ENCODE peak calls at places on chromosomes 3 and 15, in eight cellular contexts. F is AG04450; K is mammary epithelial cell; Y is Panc1; S is CD8-positive, alpha-beta T cell; R is psoas muscle; J is left ventricle myocardium inferior; I is ovary. V is an unnamed sample.

GRCh38 chr3:179673522-179673921 is 20.7 kb downstream of the USP13 start:
- DNase-seq in F (no peak), K (no peak), Y (no peak), S (no peak), R (no peak), J (no peak), I (no peak), V (no peak)

GRCh38 chr3:14505803-14506500 is 34.2 kb downstream of the GRIP2 start:
- DNase-seq in F (no peak), K (no peak), Y (no peak), S (no peak), R (no peak), J (no peak), I (peak; percentile 29), V (no peak)

GRCh38 chr3:50295553-50296166 is 3.4 kb upstream of the IFRD2 start:
- DNase-seq in F (no peak), K (no peak), Y (no peak), S (no peak), R (no peak), J (no peak), I (no peak), V (no peak)

GRCh38 chr3:131756405-131756804 is 253.6 kb upstream of the MRPL3 start:
- DNase-seq in F (no peak), K (no peak), Y (no peak), S (no peak), R (no peak), J (no peak), I (no peak), V (no peak)

GRCh38 chr15:48086582-48086981 is 34.2 kb upstream of the SLC24A5 start:
- DNase-seq in F (no peak), K (no peak), Y (no peak), S (no peak), R (no peak), J (no peak), I (no peak), V (no peak)

GRCh38 chr15:83644453-83644852 is 9.5 kb upstream of the ADAMTSL3 start:
- DNase-seq in F (no peak), K (no peak), Y (no peak), S (no peak), R (no peak), J (no peak), I (no peak), V (no peak)

GRCh38 chr3:105613120-105613519 is 246.4 kb downstream of the ALCAM start:
- DNase-seq in F (no peak), K (no peak), Y (no peak), S (no peak), R (no peak), J (no peak), I (no peak), V (no peak)

GRCh38 chr3:123424999-123425386 is 23.9 kb downstream of the ADCY5 start:
- DNase-seq in F (no peak), K (no peak), Y (no peak), S (no peak), R (no peak), J (no peak), I (no peak), V (no peak)

GRCh38 chr15:73678498-73678897 is 5.7 kb upstream of the CD276 start:
- DNase-seq in F (no peak), K (no peak), Y (no peak), S (no peak), R (no peak), J (no peak), I (no peak), V (no peak)

GRCh38 chr3:13092621-13093339 is 19.6 kb upstream of the IQSEC1 start:
- DNase-seq in F (no peak), K (no peak), Y (no peak), S (no peak), R (peak; percentile 56), J (peak; percentile 74), I (peak; percentile 94), V (no peak)

GRCh38 chr3:60064210-60065178 is 1014.7 kb upstream of the CFAP20DC start:
- DNase-seq in F (peak; percentile 18), K (peak; percentile 23), Y (no peak), S (peak; percentile 21), R (no peak), J (no peak), I (no peak), V (peak; percentile 57)

GRCh38 chr15:26453914-26454313 is 319.0 kb downstream of the GABRB3 start:
- DNase-seq in F (no peak), K (no peak), Y (no peak), S (no peak), R (no peak), J (no peak), I (no peak), V (no peak)

GRCh38 chr15:42921049-42921731 is 612 bp upstream of the TTBK2 start:
- DNase-seq in F (no peak), K (peak; percentile 31), Y (no peak), S (peak; percentile 54), R (peak; percentile 29), J (no peak), I (peak; percentile 65), V (no peak)

DNA sequence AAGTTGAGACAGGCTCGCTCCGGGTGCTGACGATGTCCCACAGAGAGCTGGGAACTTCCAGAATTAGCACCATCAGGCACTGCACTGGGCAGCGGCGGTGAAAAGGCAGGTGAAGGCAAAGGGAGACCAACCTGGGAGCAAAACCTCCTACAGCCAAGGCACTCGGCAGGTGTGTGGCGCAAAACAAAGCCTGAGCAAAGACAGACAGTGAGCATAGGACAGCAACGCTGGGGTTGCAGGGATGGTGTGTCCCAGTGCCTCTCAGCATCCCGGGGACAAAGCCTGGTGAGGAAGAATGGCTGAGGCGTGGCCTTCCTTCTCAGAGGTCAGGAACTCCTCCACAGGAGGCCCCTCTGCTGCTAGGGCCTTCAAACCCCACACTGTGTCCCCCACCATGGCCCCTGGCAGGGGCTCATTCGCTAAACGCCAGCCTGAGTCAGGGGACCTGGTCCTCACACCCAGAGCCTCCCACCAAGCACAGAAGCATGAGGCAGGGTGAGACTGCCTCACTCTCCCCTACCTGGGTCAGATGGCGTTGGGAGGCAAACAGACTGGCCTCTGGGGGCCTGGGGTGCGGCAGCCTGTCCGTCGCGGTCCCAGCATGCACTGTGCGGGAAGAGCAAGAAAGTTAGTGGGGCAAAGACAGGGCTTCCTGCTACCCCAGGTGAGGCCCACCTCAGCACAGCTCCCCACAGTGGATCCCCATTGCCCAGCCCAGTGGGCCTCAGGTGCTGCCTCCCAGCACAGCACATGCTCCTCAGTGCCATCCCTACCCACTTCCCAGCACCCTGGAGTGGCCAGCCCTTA is 44.1 kb upstream of the LINGO1 start:
- DNase-seq in F (no peak), K (no peak), Y (no peak), S (no peak), R (no peak), J (no peak), I (no peak), V (no peak)
- H3K27me3 ChIP-seq in F (peaks cover 27% of the 10 kb centered on the region), K (no peaks in the 10 kb centered on the region), Y (peaks cover 9% of the 10 kb centered on the region), S (no peaks in the 10 kb centered on the region), R (peaks cover 2% of the 10 kb centered on the region), J (peaks cover 27% of the 10 kb centered on the region), I (no peaks in the 10 kb centered on the region), V (peaks cover 18% of the 10 kb centered on the region)

GRCh38 chr15:89813381-89814111 is 1.1 kb downstream of the ANPEP start:
- DNase-seq in F (no peak), K (no peak), Y (no peak), S (no peak), R (no peak), J (no peak), I (no peak), V (no peak)

GRCh38 chr15:89815769-89816168 is 1.1 kb upstream of the ANPEP start:
- DNase-seq in F (no peak), K (no peak), Y (no peak), S (no peak), R (no peak), J (no peak), I (no peak), V (no peak)

GRCh38 chr15:89812126-89812846 is 2.4 kb downstream of the ANPEP start:
- DNase-seq in F (no peak), K (no peak), Y (no peak), S (no peak), R (peak; percentile 66), J (peak; percentile 73), I (no peak), V (no peak)

GRCh38 chr15:89812847-89813320 is 1.8 kb downstream of the ANPEP start:
- DNase-seq in F (no peak), K (no peak), Y (no peak), S (no peak), R (no peak), J (no peak), I (no peak), V (no peak)

DNA sequence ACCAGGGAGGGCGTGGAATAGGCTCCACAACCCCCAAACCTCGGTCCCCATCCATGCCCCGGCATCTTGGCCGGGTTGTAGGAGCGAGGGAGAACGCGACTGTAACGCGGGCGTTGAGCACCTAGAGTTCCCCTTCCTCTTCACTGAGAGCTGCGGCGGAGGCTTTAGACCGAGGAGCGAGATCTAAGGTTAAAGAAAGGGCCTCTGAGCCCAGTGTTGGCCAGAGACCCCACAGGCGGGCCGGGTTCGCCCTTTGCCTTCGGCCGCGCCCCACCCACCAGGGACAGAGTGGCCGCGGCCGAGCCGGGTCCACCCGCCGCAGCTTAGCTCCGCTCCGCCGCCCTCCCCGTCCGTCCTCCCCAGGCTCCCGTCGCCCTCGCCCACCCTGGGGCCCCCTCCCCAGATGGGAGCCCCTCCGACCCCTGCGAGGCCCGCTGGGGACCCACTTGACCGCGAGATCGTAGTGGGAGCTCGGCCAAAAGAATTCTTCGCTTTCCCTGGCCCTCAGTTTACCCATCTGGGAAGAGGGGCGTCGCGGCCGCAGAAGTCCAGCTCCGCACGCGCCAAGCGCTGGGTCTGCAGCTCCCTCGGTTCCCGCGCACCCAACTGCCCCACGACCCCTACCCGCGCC is 425 bp downstream of the ANPEP start:
- DNase-seq in F (no peak), K (no peak), Y (no peak), S (no peak), R (no peak), J (peak; percentile 30), I (no peak), V (no peak)
- H3K4me3 ChIP-seq in F (peak overlapping the region; percentile 74), K (no peak overlapping the region), Y (peak overlapping the region; percentile 61), S (no peak overlapping the region), R (peak overlapping the region; percentile 61), J (peak overlapping the region; percentile 75), I (peak overlapping the region; percentile 17), V (peak overlapping the region; percentile 55)

GRCh38 chr3:198071602-198072285 is 111.7 kb downstream of the LMLN start:
- DNase-seq in F (peak; percentile 66), K (peak; percentile 92), Y (peak; percentile 93), S (peak; percentile 35), R (no peak), J (no peak), I (no peak), V (peak; percentile 97)
- TF ChIP-seq CTCF in F (peak; percentile 8), K (peak; percentile 56), Y (peak; percentile 21), S (no peak), R (no peak), J (no peak), I (no peak), V (no peak)

DNA sequence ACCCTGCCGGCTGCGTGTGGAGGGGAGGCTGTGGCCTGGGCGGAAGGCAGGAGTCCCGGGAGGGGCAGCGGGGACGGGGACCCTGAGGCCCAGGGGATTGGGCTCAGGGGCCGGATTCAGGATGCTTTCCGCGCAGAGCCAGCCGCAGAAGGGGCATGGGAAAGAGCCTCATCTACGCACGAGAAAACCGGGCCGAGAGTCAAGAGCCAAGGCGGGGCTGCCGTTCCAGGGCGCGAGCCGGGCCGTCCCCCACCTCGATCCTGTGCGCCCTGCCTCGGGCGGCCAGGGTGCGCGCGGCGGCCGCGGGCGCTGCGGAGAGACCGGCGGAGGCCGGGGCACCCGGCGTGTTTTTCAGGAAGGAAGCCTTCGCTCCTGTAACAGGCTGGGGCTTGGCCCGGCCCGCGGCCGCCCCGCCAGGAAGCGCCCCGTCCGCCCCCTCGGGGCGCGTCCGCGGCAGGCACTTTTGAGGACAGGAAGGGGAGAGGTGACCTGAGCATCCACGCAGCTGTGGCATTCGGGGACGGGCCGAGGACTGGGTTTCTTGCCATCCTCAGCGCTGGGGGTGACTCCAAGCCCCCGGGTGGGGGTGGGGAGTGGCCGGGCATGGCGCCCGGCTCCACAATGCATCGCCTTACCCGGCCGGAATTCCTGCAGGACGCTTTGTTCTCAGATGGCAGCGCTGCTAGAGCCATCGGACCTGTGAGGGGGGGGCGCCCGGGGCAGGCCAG is 62.3 kb upstream of the GATA2 start:
- DNase-seq in F (no peak), K (no peak), Y (no peak), S (no peak), R (peak; percentile 57), J (peak; percentile 65), I (peak; percentile 52), V (no peak)
- H3K27me3 ChIP-seq in F (peaks cover 20% of the 10 kb centered on the region), K (peaks cover 2% of the 10 kb centered on the region), Y (no peaks in the 10 kb centered on the region), S (no peaks in the 10 kb centered on the region), R (peaks cover 10% of the 10 kb centered on the region), J (peaks cover 70% of the 10 kb centered on the region), I (no peaks in the 10 kb centered on the region), V (peaks cover 3% of the 10 kb centered on the region)